ENCODE peak calls at places on chromosomes 7 and 10, in eight cellular contexts. Y is tibial nerve, T is ovary, I is upper lobe of left lung, A is stomach, N is suprapubic skin, X is H1, M is A549. E is an unnamed sample.

GRCh38 chr7:28005075-28005847 is 175.3 kb downstream of the JAZF1 start:
- DNase-seq in N (no peak), Y (no peak), T (no peak), I (no peak), A (no peak), M (no peak), X (no peak), E (no peak)

GRCh38 chr7:130371059-130371458 is 9.2 kb upstream of the CPA1 start:
- DNase-seq in I (no peak), M (no peak), A (peak; percentile 35), N (no peak), X (no peak), Y (peak; percentile 36), T (no peak), E (peak; percentile 24)

GRCh38 chr7:25173184-25173583 is 48.1 kb upstream of the CYCS start:
- DNase-seq in M (no peak), A (peak; percentile 43), N (no peak), I (no peak), X (no peak), Y (no peak), T (no peak), E (peak; percentile 43)

GRCh38 chr7:51111256-51111655 is 205.4 kb downstream of the COBL start:
- DNase-seq in N (no peak), T (no peak), M (no peak), I (no peak), A (no peak), Y (no peak), X (no peak), E (no peak)

GRCh38 chr10:27388761-27389399 is 115.2 kb upstream of the RAB18 start:
- DNase-seq in A (no peak), M (no peak), I (no peak), Y (no peak), X (no peak), N (no peak), T (no peak), E (no peak)

GRCh38 chr7:143490719-143491306 is 13.1 kb downstream of the TAS2R41 start:
- DNase-seq in Y (no peak), T (no peak), X (no peak), A (no peak), M (no peak), N (no peak), I (no peak), E (no peak)

GRCh38 chr7:117008849-117009531 is 55.7 kb downstream of the ST7 start:
- DNase-seq in N (no peak), T (no peak), Y (no peak), I (no peak), X (no peak), A (no peak), M (no peak), E (no peak)

GRCh38 chr7:99219985-99220384 is 12.1 kb upstream of the KPNA7 start:
- DNase-seq in T (no peak), I (no peak), Y (no peak), A (no peak), N (no peak), X (no peak), M (no peak), E (no peak)

GRCh38 chr7:1727812-1728570 is 57.9 kb downstream of the ELFN1 start:
- DNase-seq in X (no peak), T (no peak), I (no peak), Y (no peak), N (no peak), A (no peak), M (no peak), E (no peak)

GRCh38 chr7:151626422-151627115 is 106.9 kb upstream of the RHEB start:
- DNase-seq in A (peak; percentile 61), N (no peak), T (no peak), M (peak; percentile 71), I (no peak), X (no peak), Y (no peak), E (peak; percentile 41)

GRCh38 chr10:88165849-88166271 is 302.4 kb downstream of the PTEN start:
- DNase-seq in A (no peak), X (no peak), Y (no peak), N (no peak), I (no peak), T (no peak), M (no peak), E (no peak)

GRCh38 chr10:92593553-92594046 is 670 bp downstream of the KIF11 start:
- DNase-seq in X (no peak), T (no peak), N (no peak), I (no peak), Y (no peak), A (no peak), M (no peak), E (no peak)

GRCh38 chr10:11263767-11264166 is 246.1 kb downstream of the CELF2 start:
- DNase-seq in A (no peak), Y (no peak), I (no peak), X (no peak), T (no peak), N (no peak), M (no peak), E (no peak)
- TF ChIP-seq EP300 in A (no peak), Y (no peak), I (no peak), X (no peak), T (no peak), N (no peak), M (no peak), E (no peak)

GRCh38 chr7:93442478-93443224 is 131.9 kb downstream of the CALCR start:
- DNase-seq in A (peak; percentile 34), T (no peak), Y (no peak), X (peak; percentile 17), M (peak; percentile 28), N (no peak), I (no peak), E (peak; percentile 13)
- TF ChIP-seq EP300 in A (no peak), T (no peak), Y (no peak), X (no peak), M (no peak), N (no peak), I (no peak), E (no peak)

GRCh38 chr10:68566955-68567354 is 6.8 kb downstream of the TET1 start:
- DNase-seq in N (no peak), M (no peak), X (no peak), T (no peak), A (no peak), Y (no peak), I (no peak), E (no peak)
- TF ChIP-seq EP300 in N (no peak), M (no peak), X (no peak), T (no peak), A (no peak), Y (no peak), I (no peak), E (no peak)

DNA sequence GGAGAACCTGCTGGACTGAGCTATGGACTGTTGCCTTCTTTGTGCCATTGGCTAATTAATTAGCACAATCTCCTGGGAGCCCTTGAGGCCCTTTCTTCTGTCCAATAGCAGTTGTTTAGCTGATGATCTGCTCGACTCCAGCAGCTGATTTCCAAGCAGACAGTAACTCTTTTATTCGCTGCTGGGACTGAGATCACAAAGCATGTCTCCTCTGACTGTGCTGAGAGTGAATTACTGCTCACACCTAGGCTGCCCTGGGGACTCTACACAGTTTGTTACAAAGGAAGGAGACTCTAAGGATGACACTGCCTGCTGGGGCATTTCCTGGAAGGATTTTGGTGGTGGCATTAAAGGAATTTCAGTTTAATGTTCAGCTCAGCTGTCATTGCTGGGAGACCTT is 31.4 kb downstream of the CASP7 start:
- DNase-seq in X (no peak), A (no peak), T (no peak), Y (no peak), I (no peak), N (no peak), M (no peak), E (no peak)
- TF ChIP-seq EP300 in X (no peak), A (no peak), T (no peak), Y (no peak), I (no peak), N (no peak), M (no peak), E (no peak)

DNA sequence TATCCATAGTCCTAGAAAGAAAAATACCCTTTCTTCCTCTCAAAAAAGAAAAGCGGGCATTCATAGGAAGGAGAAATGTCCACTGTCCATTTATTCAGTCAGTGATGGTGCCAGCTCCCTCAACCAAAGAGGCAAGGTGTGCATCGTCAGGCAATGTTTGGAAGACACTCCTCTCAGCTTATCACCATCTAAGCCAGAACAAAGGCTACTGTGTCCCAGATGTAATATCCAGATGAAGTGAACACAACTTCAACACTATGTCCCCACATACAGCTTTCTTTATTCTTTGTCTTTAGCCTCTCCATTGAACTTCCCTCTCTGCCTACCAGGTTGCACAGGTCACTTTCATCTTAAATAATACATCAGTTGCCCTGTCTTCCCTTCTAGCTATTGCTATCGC is 131.4 kb upstream of the RNF32 start:
- DNase-seq in I (no peak), X (no peak), A (no peak), M (no peak), Y (no peak), N (no peak), T (no peak), E (no peak)
- TF ChIP-seq EP300 in I (no peak), X (no peak), A (no peak), M (no peak), Y (no peak), N (no peak), T (no peak), E (no peak)

DNA sequence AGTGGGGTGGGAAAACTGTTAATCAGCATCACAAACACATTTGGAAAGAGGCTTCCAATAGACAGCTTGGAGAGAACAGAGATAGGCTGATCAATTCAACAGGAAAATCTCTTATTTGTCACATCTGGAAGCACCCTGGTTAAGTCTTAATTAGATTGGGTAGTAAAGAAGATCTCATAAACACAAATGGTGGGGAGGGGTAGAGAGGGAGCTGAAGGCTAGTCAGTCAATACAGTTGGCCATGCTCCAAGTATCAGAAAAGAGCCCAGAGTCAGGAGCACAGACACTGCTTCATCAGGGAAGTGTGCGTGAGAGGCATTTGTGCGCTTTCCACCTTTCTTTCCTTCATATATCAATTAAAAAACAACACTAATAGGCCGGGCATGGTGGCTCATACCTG is 130.5 kb downstream of the SORCS1 start:
- DNase-seq in T (no peak), A (no peak), M (no peak), I (no peak), X (no peak), N (no peak), Y (no peak), E (no peak)
- TF ChIP-seq EP300 in T (no peak), A (no peak), M (no peak), I (no peak), X (no peak), N (no peak), Y (no peak), E (no peak)